ENCODE peak calls at places on chromosome 9, in six cellular contexts. One of them, this sample, is unnamed.

GRCh38 chr9:2655411-2655901 is 33.9 kb downstream of the VLDLR start:
- DNase-seq in tibial nerve: no peak
- DNase-seq in endodermal cell: no peak
- DNase-seq in OCI-LY7: peak; percentile 8
- DNase-seq in left ventricle myocardium inferior: no peak
- DNase-seq in gastrocnemius medialis: no peak
- DNase-seq in this sample: no peak

GRCh38 chr9:128845186-128845931 is 15.8 kb upstream of the SPOUT1 start:
- DNase-seq in tibial nerve: no peak
- DNase-seq in endodermal cell: peak; percentile 76
- DNase-seq in OCI-LY7: no peak
- DNase-seq in left ventricle myocardium inferior: no peak
- DNase-seq in gastrocnemius medialis: peak; percentile 4
- DNase-seq in this sample: no peak

GRCh38 chr9:110555971-110556370 is 23.6 kb downstream of the SVEP1 start:
- DNase-seq in tibial nerve: peak; percentile 45
- DNase-seq in endodermal cell: no peak
- DNase-seq in OCI-LY7: no peak
- DNase-seq in left ventricle myocardium inferior: peak; percentile 49
- DNase-seq in gastrocnemius medialis: peak; percentile 63
- DNase-seq in this sample: no peak

GRCh38 chr9:69317894-69318293 is 7.1 kb upstream of the ENTREP1 start:
- DNase-seq in tibial nerve: no peak
- DNase-seq in endodermal cell: no peak
- DNase-seq in OCI-LY7: no peak
- DNase-seq in left ventricle myocardium inferior: no peak
- DNase-seq in gastrocnemius medialis: no peak
- DNase-seq in this sample: no peak

GRCh38 chr9:86064220-86064619 is 35.1 kb downstream of the GOLM1 start:
- DNase-seq in tibial nerve: no peak
- DNase-seq in endodermal cell: no peak
- DNase-seq in OCI-LY7: no peak
- DNase-seq in left ventricle myocardium inferior: no peak
- DNase-seq in gastrocnemius medialis: no peak
- DNase-seq in this sample: no peak

GRCh38 chr9:108272350-108272899 is 583.4 kb downstream of the ACTL7B start:
- DNase-seq in tibial nerve: peak; percentile 17
- DNase-seq in endodermal cell: peak; percentile 85
- DNase-seq in OCI-LY7: peak; percentile 2
- DNase-seq in left ventricle myocardium inferior: peak; percentile 40
- DNase-seq in gastrocnemius medialis: peak; percentile 50
- DNase-seq in this sample: no peak

GRCh38 chr9:126489604-126490593 is 123.8 kb upstream of the LMX1B start:
- DNase-seq in tibial nerve: no peak
- DNase-seq in endodermal cell: peak; percentile 69
- DNase-seq in OCI-LY7: no peak
- DNase-seq in left ventricle myocardium inferior: no peak
- DNase-seq in gastrocnemius medialis: no peak
- DNase-seq in this sample: no peak

GRCh38 chr9:133111461-133112360 is 9.3 kb downstream of the RALGDS start:
- DNase-seq in tibial nerve: no peak
- DNase-seq in endodermal cell: no peak
- DNase-seq in OCI-LY7: no peak
- DNase-seq in left ventricle myocardium inferior: no peak
- DNase-seq in gastrocnemius medialis: no peak
- DNase-seq in this sample: no peak

GRCh38 chr9:105246656-105247162 is 2.3 kb downstream of the SLC44A1 start:
- DNase-seq in tibial nerve: no peak
- DNase-seq in endodermal cell: no peak
- DNase-seq in OCI-LY7: peak; percentile 25
- DNase-seq in left ventricle myocardium inferior: no peak
- DNase-seq in gastrocnemius medialis: no peak
- DNase-seq in this sample: no peak

GRCh38 chr9:128917151-128917849 is 3.5 kb upstream of the PHYHD1 start:
- DNase-seq in tibial nerve: peak; percentile 71
- DNase-seq in endodermal cell: peak; percentile 38
- DNase-seq in OCI-LY7: no peak
- DNase-seq in left ventricle myocardium inferior: peak; percentile 82
- DNase-seq in gastrocnemius medialis: peak; percentile 81
- DNase-seq in this sample: peak; percentile 94

GRCh38 chr9:4315582-4316215 is 15.8 kb upstream of the GLIS3 start:
- DNase-seq in tibial nerve: peak; percentile 52
- DNase-seq in endodermal cell: peak; percentile 94
- DNase-seq in OCI-LY7: peak; percentile 61
- DNase-seq in left ventricle myocardium inferior: peak; percentile 79
- DNase-seq in gastrocnemius medialis: peak; percentile 41
- DNase-seq in this sample: peak; percentile 56

GRCh38 chr9:109110326-109111014 is 9.3 kb downstream of the TMEM245 start:
- DNase-seq in tibial nerve: no peak
- DNase-seq in endodermal cell: no peak
- DNase-seq in OCI-LY7: no peak
- DNase-seq in left ventricle myocardium inferior: no peak
- DNase-seq in gastrocnemius medialis: no peak
- DNase-seq in this sample: no peak

GRCh38 chr9:134521817-134522501 is 119.6 kb upstream of the COL5A1 start:
- DNase-seq in tibial nerve: no peak
- DNase-seq in endodermal cell: no peak
- DNase-seq in OCI-LY7: no peak
- DNase-seq in left ventricle myocardium inferior: no peak
- DNase-seq in gastrocnemius medialis: no peak
- DNase-seq in this sample: no peak

GRCh38 chr9:109387206-109387605 is 66.3 kb upstream of the EPB41L4B start:
- DNase-seq in tibial nerve: no peak
- DNase-seq in endodermal cell: peak; percentile 22
- DNase-seq in OCI-LY7: no peak
- DNase-seq in left ventricle myocardium inferior: no peak
- DNase-seq in gastrocnemius medialis: no peak
- DNase-seq in this sample: no peak

GRCh38 chr9:98807811-98808195 is 333 bp downstream of the GALNT12 start:
- DNase-seq in tibial nerve: no peak
- DNase-seq in endodermal cell: peak; percentile 70
- DNase-seq in OCI-LY7: peak; percentile 33
- DNase-seq in left ventricle myocardium inferior: no peak
- DNase-seq in gastrocnemius medialis: no peak
- DNase-seq in this sample: no peak

GRCh38 chr9:26530841-26531240 is 361.8 kb downstream of the CAAP1 start:
- DNase-seq in tibial nerve: no peak
- DNase-seq in endodermal cell: no peak
- DNase-seq in OCI-LY7: no peak
- DNase-seq in left ventricle myocardium inferior: no peak
- DNase-seq in gastrocnemius medialis: no peak
- DNase-seq in this sample: no peak

GRCh38 chr9:97773723-97774122 is 76.6 kb upstream of the XPA start:
- DNase-seq in tibial nerve: no peak
- DNase-seq in endodermal cell: no peak
- DNase-seq in OCI-LY7: no peak
- DNase-seq in left ventricle myocardium inferior: peak; percentile 34
- DNase-seq in gastrocnemius medialis: no peak
- DNase-seq in this sample: no peak

GRCh38 chr9:16928179-16928945 is 57.9 kb upstream of the BNC2 start:
- DNase-seq in tibial nerve: no peak
- DNase-seq in endodermal cell: peak; percentile 49
- DNase-seq in OCI-LY7: no peak
- DNase-seq in left ventricle myocardium inferior: no peak
- DNase-seq in gastrocnemius medialis: no peak
- DNase-seq in this sample: no peak

GRCh38 chr9:129472651-129473102 is 148.2 kb downstream of the C9orf50 start:
- DNase-seq in tibial nerve: no peak
- DNase-seq in endodermal cell: peak; percentile 64
- DNase-seq in OCI-LY7: no peak
- DNase-seq in left ventricle myocardium inferior: no peak
- DNase-seq in gastrocnemius medialis: no peak
- DNase-seq in this sample: no peak

GRCh38 chr9:133873006-133873780 is 118.9 kb downstream of the VAV2 start:
- DNase-seq in tibial nerve: no peak
- DNase-seq in endodermal cell: no peak
- DNase-seq in OCI-LY7: no peak
- DNase-seq in left ventricle myocardium inferior: no peak
- DNase-seq in gastrocnemius medialis: no peak
- DNase-seq in this sample: no peak

GRCh38 chr9:113391917-113392316 is 9.2 kb downstream of the ALAD start:
- DNase-seq in tibial nerve: no peak
- DNase-seq in endodermal cell: no peak
- DNase-seq in OCI-LY7: no peak
- DNase-seq in left ventricle myocardium inferior: no peak
- DNase-seq in gastrocnemius medialis: no peak
- DNase-seq in this sample: no peak

GRCh38 chr9:100082786-100083185 is 16.0 kb downstream of the ERP44 start:
- DNase-seq in tibial nerve: no peak
- DNase-seq in endodermal cell: no peak
- DNase-seq in OCI-LY7: no peak
- DNase-seq in left ventricle myocardium inferior: no peak
- DNase-seq in gastrocnemius medialis: no peak
- DNase-seq in this sample: no peak

GRCh38 chr9:36486933-36487481 is 85.7 kb upstream of the MELK start:
- DNase-seq in tibial nerve: no peak
- DNase-seq in endodermal cell: peak; percentile 81
- DNase-seq in OCI-LY7: peak; percentile 86
- DNase-seq in left ventricle myocardium inferior: peak; percentile 58
- DNase-seq in gastrocnemius medialis: peak; percentile 22
- DNase-seq in this sample: no peak

GRCh38 chr9:98084396-98084795 is 27.9 kb downstream of the NANS start:
- DNase-seq in tibial nerve: no peak
- DNase-seq in endodermal cell: no peak
- DNase-seq in OCI-LY7: no peak
- DNase-seq in left ventricle myocardium inferior: no peak
- DNase-seq in gastrocnemius medialis: no peak
- DNase-seq in this sample: no peak

GRCh38 chr9:20616808-20617207 is 5.5 kb downstream of the MLLT3 start:
- DNase-seq in tibial nerve: no peak
- DNase-seq in endodermal cell: no peak
- DNase-seq in OCI-LY7: no peak
- DNase-seq in left ventricle myocardium inferior: no peak
- DNase-seq in gastrocnemius medialis: no peak
- DNase-seq in this sample: no peak

GRCh38 chr9:20620658-20621552 is 1.4 kb downstream of the MLLT3 start:
- DNase-seq in tibial nerve: no peak
- DNase-seq in endodermal cell: peak; percentile 68
- DNase-seq in OCI-LY7: peak; percentile 9
- DNase-seq in left ventricle myocardium inferior: peak; percentile 41
- DNase-seq in gastrocnemius medialis: peak; percentile 28
- DNase-seq in this sample: no peak

GRCh38 chr9:20621553-20622329 is 558 bp downstream of the MLLT3 start:
- DNase-seq in tibial nerve: peak; percentile 67
- DNase-seq in endodermal cell: peak; percentile 83
- DNase-seq in OCI-LY7: peak; percentile 57
- DNase-seq in left ventricle myocardium inferior: peak; percentile 79
- DNase-seq in gastrocnemius medialis: peak; percentile 74
- DNase-seq in this sample: no peak

GRCh38 chr9:20618361-20618799 is 3.9 kb downstream of the MLLT3 start:
- DNase-seq in tibial nerve: no peak
- DNase-seq in endodermal cell: no peak
- DNase-seq in OCI-LY7: no peak
- DNase-seq in left ventricle myocardium inferior: no peak
- DNase-seq in gastrocnemius medialis: no peak
- DNase-seq in this sample: peak; percentile 97

GRCh38 chr9:20619492-20619860 is 2.8 kb downstream of the MLLT3 start:
- DNase-seq in tibial nerve: no peak
- DNase-seq in endodermal cell: no peak
- DNase-seq in OCI-LY7: no peak
- DNase-seq in left ventricle myocardium inferior: no peak
- DNase-seq in gastrocnemius medialis: no peak
- DNase-seq in this sample: no peak
- H3K4me3 ChIP-seq in tibial nerve: no peak overlapping the region
- H3K4me3 ChIP-seq in endodermal cell: peak overlapping the region; percentile 89
- H3K4me3 ChIP-seq in OCI-LY7: no peak overlapping the region
- H3K4me3 ChIP-seq in left ventricle myocardium inferior: peak overlapping the region; percentile 95
- H3K4me3 ChIP-seq in gastrocnemius medialis: peak overlapping the region; percentile 91
- H3K4me3 ChIP-seq in this sample: peak overlapping the region; percentile 76

DNA sequence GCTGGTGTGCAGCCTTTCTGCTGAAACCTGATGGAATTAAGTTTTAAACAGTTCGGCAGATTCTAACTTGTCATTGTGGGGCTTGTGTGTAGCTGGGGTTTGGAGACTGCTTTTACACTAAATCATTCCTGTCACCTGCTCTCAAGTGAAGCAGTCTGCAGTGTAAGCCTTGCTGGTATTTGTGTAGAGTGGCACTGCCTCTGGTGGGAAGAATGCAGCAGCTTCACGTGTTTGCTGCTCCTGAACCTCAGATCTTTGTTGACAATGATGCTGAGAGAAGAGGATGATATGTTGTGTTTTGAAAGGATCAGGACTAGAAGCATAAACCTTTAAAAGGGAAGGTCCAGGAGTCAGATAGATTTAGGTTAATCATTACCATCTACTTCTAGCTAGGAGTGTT is 88.1 kb downstream of the KDM4C start:
- DNase-seq in tibial nerve: no peak
- DNase-seq in endodermal cell: peak; percentile 79
- DNase-seq in OCI-LY7: no peak
- DNase-seq in left ventricle myocardium inferior: no peak
- DNase-seq in gastrocnemius medialis: no peak
- DNase-seq in this sample: no peak
- TF ChIP-seq CTCF in tibial nerve: no peak
- TF ChIP-seq CTCF in endodermal cell: peak; percentile 92
- TF ChIP-seq CTCF in OCI-LY7: no peak
- TF ChIP-seq CTCF in left ventricle myocardium inferior: peak; percentile 58
- TF ChIP-seq CTCF in gastrocnemius medialis: no peak
- TF ChIP-seq CTCF in this sample: peak; percentile 18

GRCh38 chr9:135961811-135962695 is 880 bp upstream of the UBAC1 start:
- DNase-seq in tibial nerve: no peak
- DNase-seq in endodermal cell: peak; percentile 43
- DNase-seq in OCI-LY7: no peak
- DNase-seq in left ventricle myocardium inferior: no peak
- DNase-seq in gastrocnemius medialis: no peak
- DNase-seq in this sample: peak; percentile 14
- H3K4me3 ChIP-seq in tibial nerve: no peak overlapping the region
- H3K4me3 ChIP-seq in endodermal cell: peak overlapping the region; percentile 13
- H3K4me3 ChIP-seq in OCI-LY7: peak overlapping the region; percentile 57
- H3K4me3 ChIP-seq in left ventricle myocardium inferior: peak overlapping the region; percentile 85
- H3K4me3 ChIP-seq in gastrocnemius medialis: peak overlapping the region; percentile 31
- H3K4me3 ChIP-seq in this sample: peak overlapping the region; percentile 43

GRCh38 chr9:137618105-137619067 is at the start of gene EHMT1:
- DNase-seq in tibial nerve: peak; percentile 68
- DNase-seq in endodermal cell: peak; percentile 94
- DNase-seq in OCI-LY7: peak; percentile 92
- DNase-seq in left ventricle myocardium inferior: peak; percentile 86
- DNase-seq in gastrocnemius medialis: peak; percentile 82
- DNase-seq in this sample: peak; percentile 31

GRCh38 chr9:137619240-137620090 is 660 bp downstream of the EHMT1 start:
- DNase-seq in tibial nerve: no peak
- DNase-seq in endodermal cell: no peak
- DNase-seq in OCI-LY7: peak; percentile 59
- DNase-seq in left ventricle myocardium inferior: peak; percentile 29
- DNase-seq in gastrocnemius medialis: no peak
- DNase-seq in this sample: no peak

GRCh38 chr9:137620581-137620980 is 1.8 kb downstream of the EHMT1 start:
- DNase-seq in tibial nerve: no peak
- DNase-seq in endodermal cell: no peak
- DNase-seq in OCI-LY7: peak; percentile 41
- DNase-seq in left ventricle myocardium inferior: no peak
- DNase-seq in gastrocnemius medialis: no peak
- DNase-seq in this sample: no peak

GRCh38 chr9:137626448-137626847 is 7.6 kb downstream of the EHMT1 start:
- DNase-seq in tibial nerve: no peak
- DNase-seq in endodermal cell: no peak
- DNase-seq in OCI-LY7: no peak
- DNase-seq in left ventricle myocardium inferior: no peak
- DNase-seq in gastrocnemius medialis: no peak
- DNase-seq in this sample: no peak

GRCh38 chr9:137621131-137621757 is 2.4 kb downstream of the EHMT1 start:
- DNase-seq in tibial nerve: no peak
- DNase-seq in endodermal cell: no peak
- DNase-seq in OCI-LY7: peak; percentile 58
- DNase-seq in left ventricle myocardium inferior: no peak
- DNase-seq in gastrocnemius medialis: no peak
- DNase-seq in this sample: no peak
- TF ChIP-seq CTCF in tibial nerve: no peak
- TF ChIP-seq CTCF in endodermal cell: peak; percentile 68
- TF ChIP-seq CTCF in OCI-LY7: peak; percentile 71
- TF ChIP-seq CTCF in left ventricle myocardium inferior: peak; percentile 41
- TF ChIP-seq CTCF in gastrocnemius medialis: no peak
- TF ChIP-seq CTCF in this sample: peak; percentile 14